ENCODE peak calls at places on chromosomes 7 and 10, in nine cellular contexts. Y, R, L, E, J, X, Z, F and B are unnamed samples.

GRCh38 chr10:80433134-80433533 is 21.0 kb upstream of the TSPAN14 start:
- DNase-seq in L (no peak), F (no peak), Y (no peak), J (no peak), X (no peak), E (no peak), R (no peak), Z (no peak), B (no peak)

GRCh38 chr10:74922921-74923320 is 96.5 kb downstream of the KAT6B start:
- DNase-seq in X (no peak), Z (no peak), L (no peak), F (peak; percentile 45), Y (no peak), E (no peak), J (no peak), R (no peak), B (no peak)

GRCh38 chr10:119680050-119680449 is 28.9 kb downstream of the BAG3 start:
- DNase-seq in F (peak; percentile 89), R (no peak), E (no peak), Y (peak; percentile 82), J (no peak), L (no peak), X (no peak), Z (peak; percentile 56), B (no peak)

GRCh38 chr7:6528401-6529130 is 22.7 kb downstream of the GRID2IP start:
- DNase-seq in R (no peak), F (no peak), E (no peak), J (no peak), Z (no peak), L (no peak), Y (no peak), X (no peak), B (no peak)

GRCh38 chr10:65270969-65271368 is 1654.9 kb upstream of the LRRTM3 start:
- DNase-seq in E (no peak), J (no peak), Y (no peak), R (no peak), F (no peak), Z (no peak), X (no peak), L (no peak), B (no peak)

GRCh38 chr7:26495569-26495968 is 203.9 kb downstream of the SNX10 start:
- DNase-seq in L (no peak), E (no peak), R (no peak), Z (no peak), X (no peak), F (no peak), J (no peak), Y (no peak), B (no peak)

GRCh38 chr7:146146866-146147265 is 30.3 kb downstream of the CNTNAP2 start:
- DNase-seq in Y (peak; percentile 63), E (no peak), J (no peak), Z (no peak), F (peak; percentile 2), R (no peak), X (no peak), L (no peak), B (no peak)

GRCh38 chr10:100960251-100960650 is 9.1 kb upstream of the SEMA4G start:
- DNase-seq in E (no peak), L (no peak), Z (no peak), Y (no peak), F (no peak), J (no peak), R (no peak), X (no peak), B (no peak)

GRCh38 chr7:127874049-127874636 is 157.1 kb downstream of the LRRC4 start:
- DNase-seq in Z (no peak), R (no peak), X (no peak), J (no peak), E (no peak), F (no peak), L (no peak), Y (no peak), B (no peak)

GRCh38 chr7:86814980-86815379 is 171.3 kb downstream of the GRM3 start:
- DNase-seq in Z (no peak), E (peak; percentile 21), J (no peak), L (no peak), F (peak; percentile 26), X (peak; percentile 23), R (no peak), Y (peak; percentile 6), B (no peak)

GRCh38 chr7:47485640-47486435 is 96.1 kb downstream of the TNS3 start:
- DNase-seq in Y (no peak), Z (no peak), X (no peak), R (no peak), J (peak; percentile 90), F (peak; percentile 19), E (no peak), L (no peak), B (no peak)
- H3K4me1 ChIP-seq in Y (peaks cover 47% of the 10 kb centered on the region), Z (peaks cover 40% of the 10 kb centered on the region), X (peaks cover 18% of the 10 kb centered on the region), R (peaks cover 46% of the 10 kb centered on the region), J (peaks cover 68% of the 10 kb centered on the region), F (peaks cover 25% of the 10 kb centered on the region), E (peaks cover 21% of the 10 kb centered on the region), L (no peaks in the 10 kb centered on the region), B (no peaks in the 10 kb centered on the region)

GRCh38 chr7:139772115-139772514 is 5.7 kb downstream of the HIPK2 start:
- DNase-seq in E (no peak), X (no peak), Y (peak; percentile 40), F (no peak), Z (no peak), R (no peak), J (peak; percentile 40), L (no peak), B (no peak)

GRCh38 chr7:139772837-139773236 is 5.0 kb downstream of the HIPK2 start:
- DNase-seq in L (no peak), X (no peak), Y (no peak), R (no peak), F (no peak), J (no peak), E (no peak), Z (no peak), B (no peak)

GRCh38 chr7:139769066-139769465 is 8.7 kb downstream of the HIPK2 start:
- DNase-seq in F (no peak), J (no peak), L (peak; percentile 21), Z (no peak), X (no peak), R (no peak), Y (no peak), E (no peak), B (no peak)

GRCh38 chr7:139773372-139773771 is 4.4 kb downstream of the HIPK2 start:
- DNase-seq in L (no peak), Y (no peak), R (no peak), E (no peak), Z (no peak), X (no peak), F (no peak), J (no peak), B (no peak)

GRCh38 chr7:139771001-139771956 is 6.5 kb downstream of the HIPK2 start:
- DNase-seq in J (no peak), E (no peak), R (no peak), Z (no peak), Y (peak; percentile 84), F (peak; percentile 68), X (no peak), L (no peak), B (no peak)
- H3K4me3 ChIP-seq in J (no peak overlapping the region), E (no peak overlapping the region), R (no peak overlapping the region), Z (no peak overlapping the region), Y (no peak overlapping the region), F (peak overlapping the region; percentile 11), X (no peak overlapping the region), L (no peak overlapping the region), B (no peak overlapping the region)

GRCh38 chr10:77498829-77499228 is 138.8 kb downstream of the KCNMA1 start:
- DNase-seq in L (no peak), Y (no peak), J (no peak), R (no peak), X (no peak), Z (no peak), F (no peak), E (no peak), B (no peak)

GRCh38 chr10:77497748-77498147 is 139.9 kb downstream of the KCNMA1 start:
- DNase-seq in E (no peak), Y (no peak), Z (no peak), R (no peak), L (no peak), J (no peak), X (no peak), F (no peak), B (no peak)

GRCh38 chr10:77494789-77495541 is 142.6 kb downstream of the KCNMA1 start:
- DNase-seq in L (no peak), Y (no peak), Z (no peak), X (no peak), E (no peak), R (no peak), J (no peak), F (no peak), B (no peak)

GRCh38 chr10:77498210-77498609 is 139.4 kb downstream of the KCNMA1 start:
- DNase-seq in L (no peak), X (no peak), R (no peak), Y (no peak), F (no peak), Z (peak; percentile 97), J (peak; percentile 83), E (no peak), B (no peak)

DNA sequence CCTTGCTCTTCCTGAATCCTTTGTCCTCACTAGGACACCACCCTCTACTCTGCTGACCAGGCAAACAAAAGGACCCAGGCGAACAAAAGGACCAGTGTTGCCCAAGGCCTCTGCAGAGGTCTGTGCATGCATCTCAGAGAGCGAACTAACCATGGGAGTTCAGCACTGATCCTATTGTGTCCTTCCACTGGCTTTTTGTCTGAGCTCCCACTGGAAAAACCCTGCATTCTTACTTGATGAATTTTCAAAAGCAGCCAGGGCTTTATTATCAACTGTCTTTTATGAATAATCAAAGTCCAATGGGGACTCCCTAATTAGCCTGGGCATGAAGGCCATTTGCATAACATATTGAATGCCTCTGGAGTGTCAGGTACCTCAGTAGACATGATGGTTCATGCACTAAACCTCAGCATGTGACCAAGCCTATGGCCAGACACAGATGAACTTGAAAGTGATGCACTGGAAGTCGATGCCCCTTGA is 140.6 kb downstream of the KCNMA1 start:
- DNase-seq in F (no peak), J (no peak), R (no peak), Z (no peak), Y (no peak), E (peak; percentile 26), L (no peak), X (no peak), B (no peak)
- H3K4me1 ChIP-seq in F (peaks cover 16% of the 10 kb centered on the region), J (peaks cover 11% of the 10 kb centered on the region), R (no peaks in the 10 kb centered on the region), Z (peaks cover 74% of the 10 kb centered on the region), Y (peaks cover 2% of the 10 kb centered on the region), E (peaks cover 3% of the 10 kb centered on the region), L (no peaks in the 10 kb centered on the region), X (no peaks in the 10 kb centered on the region), B (no peaks in the 10 kb centered on the region)

DNA sequence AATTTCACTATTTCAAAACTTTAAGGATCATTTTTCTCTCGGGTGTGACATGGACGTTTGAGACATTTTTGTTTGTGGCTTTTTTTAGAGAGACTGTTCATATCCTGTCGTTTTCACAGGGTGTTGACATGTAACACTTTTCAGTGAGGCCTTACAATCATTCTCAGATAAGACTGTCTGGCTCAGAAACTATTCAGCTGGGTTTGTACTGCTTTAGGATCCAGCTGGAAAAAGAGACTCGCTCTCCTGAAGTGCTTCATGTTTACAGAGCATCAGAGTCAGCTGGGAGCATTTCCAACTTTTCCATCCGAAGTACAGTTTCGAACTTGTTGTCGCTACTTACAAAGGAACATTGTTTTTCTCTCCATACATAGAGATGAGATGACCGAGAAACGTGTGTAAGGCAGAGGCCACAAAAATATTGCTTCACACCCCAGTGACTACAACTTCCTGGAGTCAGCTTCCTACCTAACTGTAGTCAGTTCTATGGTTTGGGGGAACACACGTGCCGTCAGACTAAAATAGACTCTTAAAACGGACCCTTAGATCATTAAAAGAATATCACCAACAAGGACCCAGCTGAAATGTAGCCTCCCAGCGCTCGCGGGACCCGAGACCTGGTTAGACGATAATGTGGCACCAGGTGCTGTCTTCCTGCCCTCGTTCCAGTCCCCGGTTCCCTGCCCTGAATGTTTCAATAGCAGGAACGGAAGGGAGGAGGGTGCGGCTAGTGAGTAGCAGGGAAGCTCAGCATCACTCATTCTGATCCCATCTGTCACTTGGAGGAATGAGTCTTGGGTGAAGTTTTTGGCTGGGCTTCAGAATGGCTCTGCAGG is 78.0 kb downstream of the MKI67 start:
- DNase-seq in X (peak; percentile 74), J (no peak), Z (no peak), Y (peak; percentile 93), E (no peak), F (peak; percentile 42), R (no peak), L (peak; percentile 67), B (peak; percentile 73)
- H3K4me3 ChIP-seq in X (peak overlapping the region; percentile 79), J (no peak overlapping the region), Z (no peak overlapping the region), Y (peak overlapping the region; percentile 1), E (no peak overlapping the region), F (no peak overlapping the region), R (peak overlapping the region; percentile 53), L (peak overlapping the region; percentile 22), B (peak overlapping the region; percentile 93)